ENCODE peak calls at places on chromosomes 12 and 14, in ten cellular contexts. H is RCC 7860; A is MM.1S; M is activated CD8-positive, alpha-beta memory T cell treated with anti-CD3 and anti-CD28 coated beads, Interleukin-2, amount 50 U/mL, for 48 hours; Z is AG08396; U is activated CD8-positive, alpha-beta T cell treated with anti-CD3 and anti-CD28 coated beads for 36 hours; Y is SK-MEL-5; I is ureter; J is AG10803; P is T-cell. D is an unnamed sample.

GRCh38 chr12:82182601-82183000 is 175.6 kb downstream of the CCDC59 start:
- DNase-seq in I (no peak), U (no peak), A (no peak), H (peak), Y (no peak), P (no peak), Z (no peak), J (peak), M (no peak), D (peak)

GRCh38 chr12:51326762-51327439 is 2.9 kb upstream of the BIN2 start:
- DNase-seq in I (no peak), J (peak), M (no peak), P (no peak), U (no peak), H (peak), A (peak), Y (peak), Z (peak), D (peak)

GRCh38 chr12:70646850-70647249 is 9.6 kb upstream of the PTPRB start:
- DNase-seq in M (no peak), H (peak), Y (no peak), J (peak), I (no peak), A (no peak), P (no peak), U (no peak), Z (no peak), D (peak)

GRCh38 chr12:131862600-131862993 is 31.8 kb upstream of the ULK1 start:
- DNase-seq in Z (no peak), Y (no peak), M (no peak), J (no peak), U (no peak), I (no peak), A (no peak), H (no peak), P (no peak), D (no peak)

GRCh38 chr12:8950702-8951478 is 1.4 kb upstream of the M6PR start:
- DNase-seq in A (peak), U (no peak), J (no peak), P (no peak), Y (peak), H (no peak), M (no peak), Z (no peak), I (no peak), D (no peak)

GRCh38 chr12:29634057-29634456 is 136.6 kb upstream of the OVCH1 start:
- DNase-seq in H (no peak), J (peak), M (no peak), Y (no peak), I (no peak), A (no peak), Z (peak), U (no peak), P (no peak), D (peak)

GRCh38 chr14:50399251-50400032 is 2.8 kb upstream of the CDKL1 start:
- DNase-seq in J (peak), Z (peak), Y (peak), A (no peak), H (peak), P (no peak), U (no peak), I (peak), M (no peak), D (no peak)

GRCh38 chr14:100030441-100031153 is 34.6 kb upstream of the EVL start:
- DNase-seq in A (no peak), U (no peak), Y (no peak), J (peak), P (no peak), Z (peak), M (no peak), I (no peak), H (peak), D (peak)

GRCh38 chr14:92440345-92441003 is 73.1 kb upstream of the RIN3 start:
- DNase-seq in H (no peak), Z (no peak), J (no peak), U (no peak), I (no peak), P (no peak), A (no peak), M (no peak), Y (no peak), D (no peak)

GRCh38 chr12:79692860-79693605 is 2.3 kb upstream of the PAWR start:
- DNase-seq in Z (no peak), Y (no peak), A (no peak), I (no peak), M (no peak), H (no peak), U (no peak), P (no peak), J (peak), D (peak)

D was measured in NCI-H226.